ENCODE peak calls at places on chromosomes 7 and 10, in seven cellular contexts. W is stomach, D is sigmoid colon, I is HepG2, H is K562, E is breast epithelium, U is HCT116. J is an unnamed sample.

GRCh38 chr7:104231054-104232046 is 23.5 kb upstream of the ORC5 start:
- DNase-seq in W (peak), D (peak), I (peak), H (peak), E (no peak), U (peak), J (peak)

GRCh38 chr10:64093946-64094560 is 572.9 kb downstream of the REEP3 start:
- DNase-seq in W (no peak), D (no peak), I (no peak), H (no peak), E (no peak), U (no peak), J (no peak)

GRCh38 chr7:148699024-148699771 is 495 bp downstream of the CUL1 start:
- DNase-seq in W (peak), D (peak), I (peak), H (peak), E (no peak), U (no peak), J (peak)

GRCh38 chr7:89655946-89656345 is 498.3 kb upstream of the STEAP1 start:
- DNase-seq in W (no peak), D (no peak), I (no peak), H (no peak), E (no peak), U (no peak), J (no peak)

GRCh38 chr10:131698232-131698631 is 202.6 kb upstream of the PPP2R2D start:
- DNase-seq in W (no peak), D (no peak), I (no peak), H (no peak), E (no peak), U (no peak), J (no peak)

GRCh38 chr10:36720931-36721330 is 404.5 kb upstream of the ANKRD30A start:
- DNase-seq in W (no peak), D (no peak), I (no peak), H (no peak), E (no peak), U (no peak), J (no peak)

GRCh38 chr7:29953735-29954347 is 35.8 kb downstream of the SCRN1 start:
- DNase-seq in W (no peak), D (no peak), I (no peak), H (no peak), E (no peak), U (no peak), J (no peak)

GRCh38 chr7:159028456-159029401 is 115.9 kb downstream of the VIPR2 start:
- DNase-seq in W (peak), D (peak), I (no peak), H (no peak), E (peak), U (no peak), J (no peak)

GRCh38 chr10:85862771-85863170 is 503.8 kb downstream of the GRID1 start:
- DNase-seq in W (no peak), D (no peak), I (no peak), H (no peak), E (no peak), U (no peak), J (no peak)

GRCh38 chr7:140049339-140050024 is 13.3 kb downstream of the PARP12 start:
- DNase-seq in W (no peak), D (no peak), I (peak), H (no peak), E (no peak), U (no peak), J (no peak)

GRCh38 chr10:65470986-65471385 is 1454.8 kb upstream of the LRRTM3 start:
- DNase-seq in W (no peak), D (no peak), I (no peak), H (no peak), E (no peak), U (no peak), J (no peak)

GRCh38 chr10:91194497-91195179 is 25.8 kb upstream of the PCGF5 start:
- DNase-seq in W (no peak), D (no peak), I (no peak), H (no peak), E (no peak), U (no peak), J (no peak)

GRCh38 chr7:111089822-111090426 is 1.0 kb upstream of the LRRN3 start:
- DNase-seq in W (no peak), D (no peak), I (peak), H (peak), E (no peak), U (peak), J (no peak)

GRCh38 chr10:55203319-55203718 is 402.3 kb upstream of the PCDH15 start:
- DNase-seq in W (no peak), D (no peak), I (no peak), H (no peak), E (no peak), U (no peak), J (no peak)

GRCh38 chr7:85274452-85274851 is 87.6 kb upstream of the SEMA3D start:
- DNase-seq in W (no peak), D (no peak), I (no peak), H (no peak), E (no peak), U (no peak), J (no peak)

GRCh38 chr7:117384693-117385092 is 42.6 kb downstream of the ASZ1 start:
- DNase-seq in W (no peak), D (no peak), I (no peak), H (no peak), E (no peak), U (no peak), J (no peak)

GRCh38 chr10:124688889-124689670 is 55.1 kb downstream of the FAM53B start:
- DNase-seq in W (no peak), D (no peak), I (no peak), H (peak), E (no peak), U (no peak), J (no peak)

GRCh38 chr10:118662228-118663035 is 67.0 kb upstream of the PRLHR start:
- DNase-seq in W (no peak), D (peak), I (no peak), H (no peak), E (no peak), U (no peak), J (no peak)

GRCh38 chr7:36658603-36659516 is 65.4 kb downstream of the AOAH start:
- DNase-seq in W (no peak), D (no peak), I (peak), H (no peak), E (no peak), U (no peak), J (no peak)

GRCh38 chr10:104257235-104257634 is 2.5 kb downstream of the GSTO1 start:
- DNase-seq in W (no peak), D (no peak), I (no peak), H (no peak), E (no peak), U (no peak), J (no peak)

GRCh38 chr7:108413782-108414492 is 42.3 kb downstream of the NRCAM start:
- DNase-seq in W (no peak), D (no peak), I (no peak), H (no peak), E (no peak), U (no peak), J (no peak)

GRCh38 chr7:22845221-22845844 is 22.7 kb upstream of the TOMM7 start:
- DNase-seq in W (no peak), D (no peak), I (no peak), H (no peak), E (no peak), U (no peak), J (no peak)

GRCh38 chr7:76246804-76247389 is 45.2 kb downstream of the SRRM3 start:
- DNase-seq in W (no peak), D (no peak), I (peak), H (no peak), E (no peak), U (no peak), J (no peak)

GRCh38 chr10:3687510-3688081 is 97.4 kb downstream of the KLF6 start:
- DNase-seq in W (no peak), D (no peak), I (no peak), H (no peak), E (no peak), U (no peak), J (no peak)

GRCh38 chr7:141073641-141074161 is at the start of gene TMEM178B:
- DNase-seq in W (no peak), D (no peak), I (no peak), H (no peak), E (no peak), U (no peak), J (peak)

GRCh38 chr7:73699370-73700069 is 16.1 kb downstream of the BUD23 start:
- DNase-seq in W (no peak), D (no peak), I (no peak), H (no peak), E (no peak), U (no peak), J (no peak)

GRCh38 chr7:129925416-129926002 is 27.3 kb downstream of the UBE2H start:
- DNase-seq in W (no peak), D (peak), I (no peak), H (no peak), E (no peak), U (no peak), J (no peak)

GRCh38 chr10:37057280-37057679 is 68.1 kb upstream of the ANKRD30A start:
- DNase-seq in W (no peak), D (no peak), I (no peak), H (no peak), E (no peak), U (no peak), J (no peak)

DNA sequence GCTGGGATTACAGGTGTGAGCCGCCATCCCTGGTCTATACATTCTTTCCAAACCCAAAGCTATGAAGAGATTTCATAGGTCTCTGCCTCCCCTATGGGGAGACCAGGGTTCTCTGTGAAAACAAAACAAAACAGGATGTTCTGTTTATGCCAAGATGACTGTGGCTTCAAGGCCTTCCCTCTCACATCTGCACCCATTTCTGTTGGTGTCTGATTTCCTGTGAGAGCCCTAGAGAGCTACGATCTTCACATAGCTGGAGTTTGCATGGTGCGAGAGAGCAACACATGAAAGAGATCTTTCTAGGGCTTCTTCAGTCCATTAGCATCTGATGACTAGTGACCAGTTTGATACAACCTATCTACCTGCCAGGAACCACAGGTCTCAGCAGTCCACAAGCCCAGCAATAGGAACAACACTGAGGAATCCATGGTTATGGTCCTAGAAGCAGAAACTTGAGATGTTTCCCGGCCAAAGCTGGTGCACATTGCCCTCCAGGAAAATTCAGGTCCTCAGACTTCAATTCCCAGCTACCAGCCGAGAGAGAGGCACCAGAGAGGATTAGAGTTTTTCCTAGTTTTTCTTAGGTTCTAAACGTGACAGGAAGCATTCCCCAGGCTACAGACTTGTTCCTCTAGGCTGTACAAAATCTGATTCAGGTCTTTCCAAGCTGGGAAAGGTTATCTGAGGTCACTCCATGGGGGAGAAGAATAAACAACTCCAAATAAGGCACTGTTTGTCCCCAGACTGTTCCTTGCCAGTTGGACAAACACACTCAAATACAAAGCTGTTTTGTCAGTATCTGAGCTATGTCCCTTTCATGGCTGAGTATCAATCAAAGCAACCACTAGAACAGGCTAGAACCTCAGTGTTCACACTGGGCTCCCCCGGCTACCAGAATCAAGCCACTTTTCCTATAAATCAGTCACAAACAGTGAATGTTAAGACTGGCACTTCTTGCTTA is 259.7 kb downstream of the CALN1 start:
- DNase-seq in W (peak), D (no peak), I (peak), H (no peak), E (no peak), U (no peak), J (no peak)
- TF ChIP-seq POLR2AphosphoS5 in W (no peak), D (no peak), I (no peak), H (no peak), E (no peak), U (no peak), J (no peak)

DNA sequence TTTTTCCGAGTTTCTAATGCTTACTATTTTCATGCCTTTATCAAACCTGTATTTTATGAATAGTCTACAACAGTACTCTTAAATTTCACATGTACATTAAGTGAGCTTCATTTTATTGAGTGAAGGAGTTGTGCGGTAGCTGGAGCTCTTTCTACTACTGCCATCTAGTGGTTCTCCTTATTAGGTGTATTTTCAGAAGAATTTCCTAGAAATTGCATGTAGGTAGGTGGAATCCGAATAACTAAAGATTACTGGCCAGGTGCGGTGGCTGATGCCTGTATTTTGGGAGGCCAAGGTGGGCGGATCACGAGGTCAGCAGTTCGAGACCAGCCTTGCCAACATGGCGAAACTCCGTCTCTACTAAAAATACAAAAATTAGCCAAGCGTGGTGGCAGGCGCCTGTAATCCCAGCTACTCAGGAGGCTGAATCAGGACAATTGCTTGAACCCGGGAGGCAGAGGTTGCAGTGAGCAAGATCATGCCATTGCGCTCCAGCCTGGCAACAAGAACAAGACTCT is 38.3 kb downstream of the LRRC72 start:
- DNase-seq in W (no peak), D (no peak), I (peak), H (peak), E (no peak), U (peak), J (no peak)
- TF ChIP-seq POLR2A in W (no peak), D (no peak), I (no peak), H (no peak), E (no peak), U (no peak), J (no peak)

DNA sequence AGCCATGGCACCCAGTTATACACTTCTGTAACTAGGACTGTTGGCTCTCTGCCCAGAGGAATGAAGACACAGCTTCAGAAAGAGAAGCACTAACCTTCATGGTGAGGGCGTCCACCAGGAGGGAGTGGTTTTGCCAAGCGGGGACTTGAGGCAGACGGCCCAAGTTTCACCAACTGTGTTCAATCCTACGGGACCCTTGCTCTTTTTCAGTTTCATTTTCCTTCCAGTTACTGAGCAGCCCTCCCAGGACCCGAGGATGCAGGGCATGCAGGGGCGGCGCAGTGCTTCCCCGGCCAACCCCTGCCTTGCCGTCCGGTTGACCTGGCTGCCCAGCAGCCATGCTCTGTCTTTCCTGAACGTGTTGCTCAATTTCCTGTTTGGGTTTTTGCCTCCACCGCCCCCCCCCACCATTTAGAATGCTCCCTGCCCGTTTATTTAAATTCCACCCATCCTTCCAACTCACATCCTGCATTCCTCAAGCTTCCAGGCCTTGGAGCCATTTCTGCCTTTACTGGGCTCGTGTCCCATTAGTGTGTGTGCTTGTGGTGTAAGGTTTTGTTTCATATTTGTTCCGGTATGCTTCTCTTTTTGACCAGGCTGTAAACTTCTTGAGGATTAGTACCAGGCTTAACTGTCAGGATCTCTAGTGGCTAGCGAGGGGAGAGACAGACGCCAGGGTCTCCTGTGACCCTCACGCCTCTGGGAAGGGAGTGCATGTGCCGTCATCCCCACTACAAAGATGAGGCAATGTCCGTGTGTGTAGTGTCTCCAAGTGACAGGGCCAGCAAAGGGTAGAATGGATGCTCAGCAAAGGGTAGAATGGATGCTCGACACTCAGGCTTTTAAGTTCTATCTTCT is 31.6 kb downstream of the IL15RA start:
- DNase-seq in W (peak), D (peak), I (peak), H (no peak), E (no peak), U (no peak), J (no peak)
- TF ChIP-seq POLR2AphosphoS5 in W (no peak), D (no peak), I (no peak), H (no peak), E (peak), U (no peak), J (no peak)

GRCh38 chr10:97321807-97322195 is 2.7 kb downstream of the FRAT1 start:
- DNase-seq in W (no peak), D (no peak), I (no peak), H (no peak), E (no peak), U (no peak), J (no peak)
- TF ChIP-seq POLR2A in W (no peak), D (no peak), I (no peak), H (no peak), E (no peak), U (no peak), J (no peak)

DNA sequence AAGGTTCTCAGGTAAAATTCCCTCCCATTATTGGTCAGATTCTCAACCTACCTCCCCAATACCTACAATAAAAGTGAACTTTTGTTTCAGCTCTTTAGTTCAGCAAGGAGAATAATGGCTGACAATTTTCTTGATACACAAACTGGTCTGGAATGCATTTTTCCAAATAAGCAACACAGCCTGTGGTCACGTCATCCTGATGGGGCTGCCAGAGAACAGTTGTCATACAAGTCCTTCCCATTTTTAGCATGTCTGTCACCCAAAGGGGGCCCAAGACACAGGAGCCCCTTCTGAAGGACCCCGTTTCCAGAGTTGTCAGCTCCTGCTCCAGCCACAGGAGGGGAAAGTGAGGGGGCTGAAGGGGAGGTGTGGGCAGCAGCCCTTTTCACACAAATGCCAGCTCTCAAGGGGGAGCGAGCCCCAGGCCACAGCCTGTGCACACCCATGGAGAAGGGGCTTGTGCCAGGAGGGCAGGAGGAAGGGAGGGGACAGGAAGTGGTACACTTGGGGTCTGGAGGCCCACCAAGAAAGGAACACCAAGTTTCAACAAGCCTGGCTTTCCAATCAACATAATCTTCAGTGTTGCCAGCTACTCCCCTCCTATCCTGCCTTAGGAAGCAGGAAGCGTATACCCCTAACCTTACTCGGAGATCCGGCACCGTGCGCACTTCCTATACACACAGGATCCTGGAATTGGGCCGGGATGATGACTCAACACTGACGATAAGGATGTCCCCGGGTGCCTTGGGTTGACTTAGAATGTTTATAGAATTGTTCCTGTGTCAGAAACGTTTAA is 43.4 kb upstream of the PDLIM1 start:
- DNase-seq in W (peak), D (peak), I (no peak), H (no peak), E (peak), U (no peak), J (no peak)
- TF ChIP-seq POLR2AphosphoS5 in W (peak), D (peak), I (no peak), H (no peak), E (peak), U (no peak), J (no peak)

GRCh38 chr10:93397020-93397419 is 85.1 kb downstream of the MYOF start:
- DNase-seq in W (no peak), D (no peak), I (no peak), H (no peak), E (no peak), U (no peak), J (no peak)

GRCh38 chr10:93390691-93391090 is 91.4 kb downstream of the MYOF start:
- DNase-seq in W (no peak), D (no peak), I (no peak), H (no peak), E (no peak), U (no peak), J (no peak)

GRCh38 chr10:93398528-93398927 is 83.6 kb downstream of the MYOF start:
- DNase-seq in W (no peak), D (no peak), I (no peak), H (no peak), E (no peak), U (no peak), J (no peak)

GRCh38 chr10:93392111-93392510 is 90.0 kb downstream of the MYOF start:
- DNase-seq in W (no peak), D (no peak), I (no peak), H (no peak), E (no peak), U (no peak), J (no peak)

DNA sequence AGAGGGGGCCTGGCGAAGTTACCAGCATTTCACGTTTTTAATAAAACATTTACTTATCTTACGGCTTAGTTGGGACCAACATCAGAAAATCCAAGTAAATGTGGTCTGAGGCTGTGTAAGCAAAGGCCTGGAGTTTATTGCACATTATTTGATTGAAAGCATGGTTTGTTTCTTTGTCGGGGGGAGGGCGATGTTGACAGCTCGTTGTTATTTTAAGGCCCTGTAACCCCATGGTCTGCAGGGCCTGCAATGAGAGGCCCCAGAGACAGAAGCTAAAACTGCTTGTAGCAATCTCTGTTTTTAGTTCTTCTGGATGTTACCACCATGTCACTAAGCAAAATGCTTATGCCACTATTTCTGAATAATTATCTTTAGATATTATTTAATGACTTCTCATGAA is 88.9 kb downstream of the MYOF start:
- DNase-seq in W (no peak), D (no peak), I (no peak), H (no peak), E (no peak), U (no peak), J (no peak)
- TF ChIP-seq POLR2A in W (no peak), D (no peak), I (no peak), H (no peak), E (no peak), U (no peak), J (no peak)

J was measured in GM12891.